ENCODE peak calls at places on chromosome 1, in five cellular contexts. One of them, this sample, is unnamed.

GRCh38 chr1:24321712-24322635 is 2.8 kb downstream of the GRHL3 start:
- DNase-seq in psoas muscle: peak; percentile 73
- DNase-seq in HL-60: peak; percentile 86
- DNase-seq in AG04450: peak; percentile 51
- DNase-seq in kidney: peak; percentile 87
- DNase-seq in this sample: peak; percentile 73

GRCh38 chr1:217140041-217140901 is 417.0 kb upstream of the ESRRG start:
- DNase-seq in psoas muscle: no peak
- DNase-seq in HL-60: no peak
- DNase-seq in AG04450: no peak
- DNase-seq in kidney: peak; percentile 54
- DNase-seq in this sample: no peak

GRCh38 chr1:210531475-210532222 is 202.9 kb downstream of the HHAT start:
- DNase-seq in psoas muscle: no peak
- DNase-seq in HL-60: no peak
- DNase-seq in AG04450: no peak
- DNase-seq in kidney: no peak
- DNase-seq in this sample: no peak

GRCh38 chr1:178172939-178173338 is 79.0 kb downstream of the RASAL2 start:
- DNase-seq in psoas muscle: no peak
- DNase-seq in HL-60: no peak
- DNase-seq in AG04450: no peak
- DNase-seq in kidney: no peak
- DNase-seq in this sample: peak; percentile 88

GRCh38 chr1:82152356-82153281 is 351.9 kb downstream of the ADGRL2 start:
- DNase-seq in psoas muscle: no peak
- DNase-seq in HL-60: no peak
- DNase-seq in AG04450: no peak
- DNase-seq in kidney: no peak
- DNase-seq in this sample: no peak

GRCh38 chr1:46456411-46456963 is 33.1 kb upstream of the DMBX1 start:
- DNase-seq in psoas muscle: no peak
- DNase-seq in HL-60: no peak
- DNase-seq in AG04450: no peak
- DNase-seq in kidney: no peak
- DNase-seq in this sample: no peak

GRCh38 chr1:11780380-11781147 is 18.6 kb downstream of the C1orf167 start:
- DNase-seq in psoas muscle: no peak
- DNase-seq in HL-60: no peak
- DNase-seq in AG04450: no peak
- DNase-seq in kidney: no peak
- DNase-seq in this sample: no peak

GRCh38 chr1:200535605-200536004 is 84.9 kb downstream of the KIF14 start:
- DNase-seq in psoas muscle: no peak
- DNase-seq in HL-60: peak; percentile 24
- DNase-seq in AG04450: no peak
- DNase-seq in kidney: no peak
- DNase-seq in this sample: no peak

GRCh38 chr1:94247146-94248094 is 10.0 kb upstream of the ARHGAP29 start:
- DNase-seq in psoas muscle: peak; percentile 91
- DNase-seq in HL-60: peak; percentile 25
- DNase-seq in AG04450: no peak
- DNase-seq in kidney: peak; percentile 94
- DNase-seq in this sample: peak; percentile 64

GRCh38 chr1:164836614-164837018 is 277.6 kb downstream of the PBX1 start:
- DNase-seq in psoas muscle: no peak
- DNase-seq in HL-60: no peak
- DNase-seq in AG04450: no peak
- DNase-seq in kidney: no peak
- DNase-seq in this sample: no peak

GRCh38 chr1:201468501-201468843 is 516 bp downstream of the PHLDA3 start:
- DNase-seq in psoas muscle: peak; percentile 71
- DNase-seq in HL-60: peak; percentile 26
- DNase-seq in AG04450: no peak
- DNase-seq in kidney: peak; percentile 79
- DNase-seq in this sample: no peak

GRCh38 chr1:230002164-230002803 is 64.8 kb upstream of the GALNT2 start:
- DNase-seq in psoas muscle: peak; percentile 80
- DNase-seq in HL-60: peak; percentile 54
- DNase-seq in AG04450: no peak
- DNase-seq in kidney: no peak
- DNase-seq in this sample: no peak

GRCh38 chr1:162916407-162916806 is 55.4 kb upstream of the CCDC190 start:
- DNase-seq in psoas muscle: no peak
- DNase-seq in HL-60: no peak
- DNase-seq in AG04450: no peak
- DNase-seq in kidney: no peak
- DNase-seq in this sample: peak; percentile 32

GRCh38 chr1:236888126-236888525 is 93.0 kb downstream of the MTR start:
- DNase-seq in psoas muscle: no peak
- DNase-seq in HL-60: no peak
- DNase-seq in AG04450: no peak
- DNase-seq in kidney: no peak
- DNase-seq in this sample: no peak

GRCh38 chr1:215793210-215793609 is 226.1 kb downstream of the KCTD3 start:
- DNase-seq in psoas muscle: no peak
- DNase-seq in HL-60: no peak
- DNase-seq in AG04450: peak; percentile 20
- DNase-seq in kidney: no peak
- DNase-seq in this sample: peak; percentile 2

GRCh38 chr1:53697671-53698380 is 41.1 kb downstream of the GLIS1 start:
- DNase-seq in psoas muscle: no peak
- DNase-seq in HL-60: no peak
- DNase-seq in AG04450: no peak
- DNase-seq in kidney: no peak
- DNase-seq in this sample: peak; percentile 39

GRCh38 chr1:113388017-113388620 is 2.2 kb upstream of the MAGI3 start:
- DNase-seq in psoas muscle: no peak
- DNase-seq in HL-60: no peak
- DNase-seq in AG04450: no peak
- DNase-seq in kidney: no peak
- DNase-seq in this sample: no peak

GRCh38 chr1:196377811-196378210 is 230.4 kb downstream of the KCNT2 start:
- DNase-seq in psoas muscle: no peak
- DNase-seq in HL-60: no peak
- DNase-seq in AG04450: no peak
- DNase-seq in kidney: no peak
- DNase-seq in this sample: no peak

GRCh38 chr1:76682152-76682551 is 185.1 kb upstream of the ST6GALNAC5 start:
- DNase-seq in psoas muscle: no peak
- DNase-seq in HL-60: no peak
- DNase-seq in AG04450: no peak
- DNase-seq in kidney: no peak
- DNase-seq in this sample: no peak

GRCh38 chr1:187734427-187734826 is 905.7 kb downstream of the PLA2G4A start:
- DNase-seq in psoas muscle: peak; percentile 23
- DNase-seq in HL-60: no peak
- DNase-seq in AG04450: no peak
- DNase-seq in kidney: no peak
- DNase-seq in this sample: no peak

GRCh38 chr1:220151454-220151853 is 57.5 kb downstream of the IARS2 start:
- DNase-seq in psoas muscle: no peak
- DNase-seq in HL-60: no peak
- DNase-seq in AG04450: no peak
- DNase-seq in kidney: no peak
- DNase-seq in this sample: no peak

GRCh38 chr1:53431244-53431643 is 28.0 kb upstream of the DMRTB1 start:
- DNase-seq in psoas muscle: no peak
- DNase-seq in HL-60: no peak
- DNase-seq in AG04450: no peak
- DNase-seq in kidney: no peak
- DNase-seq in this sample: no peak

GRCh38 chr1:228004331-228004871 is 2.4 kb upstream of the WNT3A start:
- DNase-seq in psoas muscle: no peak
- DNase-seq in HL-60: peak; percentile 21
- DNase-seq in AG04450: no peak
- DNase-seq in kidney: no peak
- DNase-seq in this sample: no peak

GRCh38 chr1:171084091-171084490 is 6.6 kb upstream of the FMO3 start:
- DNase-seq in psoas muscle: no peak
- DNase-seq in HL-60: no peak
- DNase-seq in AG04450: no peak
- DNase-seq in kidney: no peak
- DNase-seq in this sample: no peak

GRCh38 chr1:983736-984475 is 2.0 kb upstream of the PERM1 start:
- DNase-seq in psoas muscle: peak; percentile 81
- DNase-seq in HL-60: no peak
- DNase-seq in AG04450: no peak
- DNase-seq in kidney: peak; percentile 80
- DNase-seq in this sample: no peak
- H3K4me3 ChIP-seq in psoas muscle: peak overlapping the region; percentile 49
- H3K4me3 ChIP-seq in HL-60: no peak overlapping the region
- H3K4me3 ChIP-seq in AG04450: peak overlapping the region; percentile 17
- H3K4me3 ChIP-seq in kidney: no peak overlapping the region
- H3K4me3 ChIP-seq in this sample: peak overlapping the region; percentile 9

DNA sequence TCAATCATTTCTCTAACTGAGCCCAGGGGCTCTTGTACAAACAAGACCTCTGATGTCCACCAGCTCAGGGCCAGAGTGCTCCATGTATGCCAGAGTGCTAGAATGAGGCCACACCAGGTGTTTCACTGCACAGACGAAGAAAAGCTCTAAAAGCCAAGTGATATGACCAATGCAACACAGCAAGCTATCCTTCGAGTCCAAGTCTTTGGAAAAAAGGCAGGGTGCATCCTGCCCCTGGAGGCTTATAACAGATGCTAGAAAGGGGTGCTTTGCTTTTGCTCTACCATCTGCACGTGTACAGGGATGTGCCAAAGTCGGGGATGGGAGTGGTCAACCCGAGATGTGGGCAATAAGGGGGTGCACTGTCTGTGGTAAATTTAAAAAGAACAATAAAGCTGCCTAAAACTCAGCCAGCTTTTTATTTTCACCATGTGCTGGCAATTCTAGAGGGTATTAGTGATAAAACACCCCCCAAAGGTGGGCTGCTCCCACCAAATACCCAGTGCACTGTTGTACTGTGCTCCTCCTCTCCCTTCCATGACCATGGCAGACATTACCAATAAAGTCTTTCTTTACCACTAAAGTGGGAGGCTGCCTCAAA is 32.1 kb downstream of the SMIM12 start:
- DNase-seq in psoas muscle: no peak
- DNase-seq in HL-60: no peak
- DNase-seq in AG04450: no peak
- DNase-seq in kidney: no peak
- DNase-seq in this sample: no peak
- H3K27ac ChIP-seq in psoas muscle: no peak overlapping the region
- H3K27ac ChIP-seq in HL-60: no peak overlapping the region
- H3K27ac ChIP-seq in AG04450: no peak overlapping the region
- H3K27ac ChIP-seq in kidney: no peak overlapping the region
- H3K27ac ChIP-seq in this sample: no peak overlapping the region

GRCh38 chr1:6785721-6786505 is 659 bp downstream of the CAMTA1 start:
- DNase-seq in psoas muscle: peak; percentile 66
- DNase-seq in HL-60: no peak
- DNase-seq in AG04450: no peak
- DNase-seq in kidney: peak; percentile 84
- DNase-seq in this sample: no peak
- TF ChIP-seq CTCF in psoas muscle: no peak
- TF ChIP-seq CTCF in HL-60: no peak
- TF ChIP-seq CTCF in AG04450: peak; percentile 17
- TF ChIP-seq CTCF in kidney: no peak
- TF ChIP-seq CTCF in this sample: peak; percentile 26

DNA sequence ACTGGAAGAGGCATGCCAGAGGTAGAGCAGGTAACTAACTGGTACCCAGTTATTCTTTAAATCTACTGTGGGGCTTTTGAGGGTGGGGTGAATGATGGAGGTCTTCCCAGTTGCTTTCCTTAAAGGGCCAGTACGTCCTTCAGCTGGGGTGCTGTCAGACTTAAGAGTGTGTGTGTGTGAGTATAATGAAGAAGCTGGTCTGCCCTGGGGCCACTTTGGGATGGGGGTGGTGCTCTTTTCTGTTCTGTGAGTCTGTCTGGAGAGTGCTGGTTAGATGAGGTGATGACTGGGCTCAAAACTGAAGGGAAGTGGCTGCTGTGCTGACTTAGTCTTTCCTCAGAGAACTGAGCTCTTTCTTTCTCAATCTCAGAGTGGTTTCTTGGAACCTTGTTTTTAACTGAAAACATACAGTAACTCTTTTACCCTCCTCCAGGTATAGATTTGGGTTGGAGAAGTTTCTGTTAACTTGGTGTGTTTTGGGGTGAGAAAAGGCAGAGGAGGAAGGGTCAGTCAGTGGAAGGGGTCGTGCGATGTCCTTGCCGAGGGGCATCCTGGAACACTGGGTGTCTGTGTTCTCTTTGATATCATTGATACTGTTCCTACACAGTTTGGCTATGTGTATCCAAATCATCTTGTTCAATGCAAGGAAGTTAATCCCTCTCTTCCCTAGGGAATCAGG is 746 bp downstream of the MACF1 start:
- DNase-seq in psoas muscle: peak; percentile 58
- DNase-seq in HL-60: peak; percentile 90
- DNase-seq in AG04450: no peak
- DNase-seq in kidney: no peak
- DNase-seq in this sample: peak; percentile 76
- H3K4me3 ChIP-seq in psoas muscle: peak overlapping the region; percentile 64
- H3K4me3 ChIP-seq in HL-60: peak overlapping the region; percentile 41
- H3K4me3 ChIP-seq in AG04450: peak overlapping the region; percentile 74
- H3K4me3 ChIP-seq in kidney: peak overlapping the region; percentile 8
- H3K4me3 ChIP-seq in this sample: peak overlapping the region; percentile 63

DNA sequence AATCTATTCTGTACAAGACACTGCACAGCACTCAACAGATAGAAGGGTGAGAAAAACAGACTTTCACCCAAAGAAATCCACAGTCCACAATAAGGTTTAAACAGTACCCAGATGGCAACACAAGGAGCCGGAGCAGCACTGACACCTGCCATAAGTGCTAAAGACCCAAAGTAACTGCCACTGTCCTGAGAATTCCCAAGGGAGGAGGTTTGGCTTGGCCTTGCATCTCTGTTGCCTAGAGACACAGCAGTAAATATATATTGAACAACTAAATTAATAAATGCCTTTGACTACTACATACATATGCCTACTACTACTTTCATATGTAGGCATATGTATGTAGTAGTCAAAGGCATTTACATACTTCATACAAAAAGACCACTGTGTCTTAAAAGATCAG is 68.0 kb downstream of the VAV3 start:
- DNase-seq in psoas muscle: no peak
- DNase-seq in HL-60: no peak
- DNase-seq in AG04450: no peak
- DNase-seq in kidney: no peak
- DNase-seq in this sample: no peak
- H3K27ac ChIP-seq in psoas muscle: no peak overlapping the region
- H3K27ac ChIP-seq in HL-60: peak overlapping the region; percentile 70
- H3K27ac ChIP-seq in AG04450: no peak overlapping the region
- H3K27ac ChIP-seq in kidney: no peak overlapping the region
- H3K27ac ChIP-seq in this sample: no peak overlapping the region

DNA sequence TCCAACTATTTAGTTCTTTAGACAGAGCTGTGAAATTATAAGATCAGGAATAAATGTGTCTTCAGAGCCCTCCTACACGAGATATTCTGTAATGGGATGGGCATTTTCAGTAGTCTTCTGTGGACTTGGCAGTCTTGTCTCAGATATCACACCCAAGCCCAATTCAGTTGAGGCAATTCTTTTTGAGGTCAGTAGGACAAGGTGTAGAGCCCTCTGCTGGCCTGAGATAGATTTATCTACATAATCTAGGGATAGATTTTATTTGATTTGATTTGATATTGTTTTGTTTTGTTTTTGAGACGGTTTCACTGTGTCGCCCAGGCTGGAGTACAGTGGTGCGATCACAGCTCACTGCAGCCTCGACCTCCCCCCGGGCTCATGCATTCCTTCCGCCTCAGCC is 77.5 kb downstream of the FMN2 start:
- DNase-seq in psoas muscle: no peak
- DNase-seq in HL-60: no peak
- DNase-seq in AG04450: no peak
- DNase-seq in kidney: no peak
- DNase-seq in this sample: peak; percentile 22
- TF ChIP-seq CTCF in psoas muscle: no peak
- TF ChIP-seq CTCF in HL-60: no peak
- TF ChIP-seq CTCF in AG04450: peak; percentile 40
- TF ChIP-seq CTCF in kidney: no peak
- TF ChIP-seq CTCF in this sample: peak; percentile 58

GRCh38 chr1:154154534-154155181 is at the start of gene NUP210L:
- DNase-seq in psoas muscle: peak; percentile 74
- DNase-seq in HL-60: no peak
- DNase-seq in AG04450: peak; percentile 4
- DNase-seq in kidney: peak; percentile 84
- DNase-seq in this sample: peak; percentile 17
- H3K4me3 ChIP-seq in psoas muscle: no peak within 1 kb of the TSS
- H3K4me3 ChIP-seq in HL-60: no peak within 1 kb of the TSS
- H3K4me3 ChIP-seq in AG04450: no peak within 1 kb of the TSS
- H3K4me3 ChIP-seq in kidney: peak within 1 kb of the TSS; percentile 73
- H3K4me3 ChIP-seq in this sample: no peak within 1 kb of the TSS